ENCODE peak calls at places on chromosomes 5 and 9, in ten cellular contexts. J is ovary, H is AG04450, T is body of pancreas, V is foreskin fibroblast, M is lower lobe of right lung, A is cardiac muscle cell, U is BE2C, E is breast epithelium, F is fibroblast of the aortic adventitia. C is an unnamed sample.

GRCh38 chr9:33463151-33463550 is 10.6 kb downstream of the NOL6 start:
- DNase-seq in A (no peak), E (no peak), U (no peak), H (no peak), J (no peak), M (peak; percentile 37), T (no peak), F (no peak), V (no peak), C (no peak)

GRCh38 chr5:108193021-108193795 is 188.7 kb downstream of the FBXL17 start:
- DNase-seq in J (no peak), H (peak; percentile 15), F (peak; percentile 85), M (no peak), U (no peak), E (no peak), A (peak; percentile 72), V (peak; percentile 34), T (no peak), C (peak; percentile 66)

GRCh38 chr5:40991168-40991980 is 79.8 kb downstream of the MROH2B start:
- DNase-seq in H (peak; percentile 57), M (no peak), U (no peak), J (peak; percentile 68), T (peak; percentile 44), A (peak; percentile 95), E (peak; percentile 49), V (peak; percentile 19), F (peak; percentile 88), C (peak; percentile 96)

GRCh38 chr9:106830527-106831140 is 32.3 kb upstream of the ZNF462 start:
- DNase-seq in V (no peak), M (no peak), U (no peak), E (peak; percentile 54), J (no peak), F (no peak), A (peak; percentile 6), T (no peak), H (no peak), C (no peak)

GRCh38 chr5:159708090-159708489 is 208.2 kb upstream of the ADRA1B start:
- DNase-seq in E (no peak), V (no peak), T (no peak), H (no peak), J (no peak), M (no peak), F (no peak), A (no peak), U (no peak), C (no peak)

GRCh38 chr5:72210913-72211670 is 103.8 kb downstream of the MAP1B start:
- DNase-seq in E (no peak), U (peak; percentile 36), A (peak; percentile 74), F (peak; percentile 88), J (peak; percentile 62), T (peak; percentile 63), H (peak; percentile 48), M (no peak), V (peak; percentile 81), C (peak; percentile 73)

GRCh38 chr9:97726716-97727115 is 29.6 kb upstream of the XPA start:
- DNase-seq in J (no peak), H (no peak), E (no peak), V (no peak), T (no peak), M (no peak), A (no peak), U (no peak), F (no peak), C (no peak)

GRCh38 chr5:151661968-151662732 is 24.6 kb downstream of the SPARC start:
- DNase-seq in F (peak; percentile 10), M (no peak), E (no peak), T (no peak), H (no peak), V (no peak), U (no peak), A (no peak), J (no peak), C (peak; percentile 30)

GRCh38 chr5:2840372-2840915 is 89.0 kb upstream of the IRX2 start:
- DNase-seq in H (no peak), E (no peak), T (no peak), V (no peak), A (no peak), M (no peak), J (no peak), F (no peak), U (no peak), C (no peak)

GRCh38 chr5:106269252-106269843 is 1401.4 kb downstream of the EFNA5 start:
- DNase-seq in H (no peak), V (peak; percentile 25), J (no peak), M (no peak), T (no peak), A (peak; percentile 35), F (peak; percentile 43), U (no peak), E (no peak), C (peak; percentile 68)
- TF ChIP-seq CTCF in H (peak; percentile 75), V (peak; percentile 67), J (no peak), M (peak; percentile 31), T (no peak), A (peak; percentile 59), F (peak; percentile 64), U (peak; percentile 69), E (no peak), C (peak; percentile 63)

DNA sequence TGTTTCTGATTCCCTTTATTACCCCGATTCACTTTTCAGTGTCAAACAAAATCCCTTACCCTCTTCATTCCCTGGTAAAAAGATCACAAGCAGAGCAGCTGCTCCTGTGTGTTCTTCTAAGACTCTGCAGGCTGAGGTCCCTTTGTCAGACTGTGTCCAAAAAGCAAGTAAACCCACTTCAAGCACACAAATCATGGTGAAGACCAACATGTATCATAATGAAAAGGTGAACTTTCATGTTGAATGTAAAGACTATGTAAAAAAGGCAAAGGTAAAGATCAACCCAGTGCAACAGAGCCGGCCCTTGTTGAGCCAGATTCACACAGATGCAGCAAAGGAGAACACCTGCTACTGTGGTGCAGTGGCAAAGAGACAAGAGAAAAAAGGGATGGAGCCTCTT is 34.5 kb downstream of the CREBRF start:
- DNase-seq in F (no peak), V (no peak), U (no peak), E (no peak), J (no peak), T (no peak), H (no peak), A (no peak), M (no peak), C (no peak)
- H3K4me3 ChIP-seq in F (no peak overlapping the region), V (no peak overlapping the region), U (no peak overlapping the region), E (no peak overlapping the region), J (no peak overlapping the region), T (no peak overlapping the region), H (no peak overlapping the region), A (no peak overlapping the region), M (no peak overlapping the region), C (no peak overlapping the region)

GRCh38 chr9:116316231-116316630 is 162.6 kb downstream of the PAPPA start:
- DNase-seq in V (no peak), H (no peak), T (no peak), F (no peak), J (no peak), M (no peak), U (no peak), A (no peak), E (no peak), C (no peak)

GRCh38 chr9:116310212-116310611 is 156.6 kb downstream of the PAPPA start:
- DNase-seq in M (no peak), A (no peak), V (no peak), J (no peak), E (no peak), H (no peak), U (no peak), T (no peak), F (no peak), C (no peak)

GRCh38 chr9:116312221-116312620 is 158.6 kb downstream of the PAPPA start:
- DNase-seq in U (no peak), H (no peak), A (no peak), V (no peak), M (no peak), J (no peak), F (no peak), E (no peak), T (no peak), C (no peak)

GRCh38 chr9:116317503-116317902 is 163.9 kb downstream of the PAPPA start:
- DNase-seq in F (no peak), J (no peak), E (no peak), T (no peak), H (no peak), M (no peak), V (no peak), A (no peak), U (no peak), C (no peak)

DNA sequence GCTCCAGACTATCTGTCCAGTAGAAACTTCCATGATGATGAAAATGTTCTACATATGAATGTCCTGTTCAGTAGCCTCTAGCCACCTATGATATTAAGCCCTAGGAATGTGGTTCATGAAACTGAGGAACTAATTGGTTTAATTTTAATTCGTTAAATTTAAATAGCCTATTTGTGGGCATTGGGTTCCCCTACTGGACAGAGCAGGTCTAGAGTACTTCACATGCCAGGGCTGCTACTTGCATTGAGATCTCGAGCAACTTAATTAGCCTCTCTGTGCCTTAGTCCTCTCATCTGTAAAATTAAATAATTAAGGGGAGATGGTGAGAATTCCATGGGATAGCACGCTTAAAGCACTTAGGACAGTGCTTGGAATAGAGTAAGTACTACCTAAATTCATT is 160.0 kb downstream of the PAPPA start:
- DNase-seq in A (no peak), U (no peak), E (no peak), M (no peak), J (no peak), H (no peak), T (no peak), F (no peak), V (no peak), C (no peak)
- TF ChIP-seq CTCF in A (peak; percentile 23), U (no peak), E (no peak), M (no peak), J (no peak), H (peak; percentile 30), T (no peak), F (no peak), V (no peak), C (peak; percentile 31)

GRCh38 chr5:75054110-75054930 is 2.0 kb upstream of the GCNT4 start:
- DNase-seq in H (no peak), E (peak; percentile 35), V (no peak), U (no peak), T (peak; percentile 49), F (no peak), M (peak; percentile 53), J (peak; percentile 45), A (peak; percentile 71), C (peak; percentile 61)
- H3K4me3 ChIP-seq in H (peak overlapping the region; percentile 66), E (peak overlapping the region; percentile 59), V (peak overlapping the region; percentile 79), U (peak overlapping the region; percentile 42), T (peak overlapping the region; percentile 87), F (peak overlapping the region; percentile 71), M (peak overlapping the region; percentile 86), J (peak overlapping the region; percentile 65), A (peak overlapping the region; percentile 48), C (peak overlapping the region; percentile 72)

GRCh38 chr5:95113489-95113888 is 171.4 kb downstream of the MCTP1 start:
- DNase-seq in M (no peak), T (no peak), U (no peak), E (no peak), J (no peak), V (peak; percentile 12), A (peak; percentile 0), F (peak; percentile 81), H (peak; percentile 4), C (peak; percentile 79)
- TF ChIP-seq CTCF in M (no peak), T (no peak), U (no peak), E (no peak), J (no peak), V (peak; percentile 6), A (no peak), F (peak; percentile 60), H (peak; percentile 46), C (peak; percentile 12)